ENCODE peak calls at places on chromosomes 12 and 14, in five cellular contexts. K is HFFc6, N is HL-60, G is esophagus squamous epithelium, Q is GM12865. O is an unnamed sample.

GRCh38 chr12:51482808-51483532 is 58.3 kb downstream of the SLC4A8 start:
- DNase-seq in K (no peak), G (no peak), N (no peak), Q (peak; percentile 30), O (no peak)

GRCh38 chr12:112023759-112024396 is 10.7 kb downstream of the ERP29 start:
- DNase-seq in K (no peak), N (no peak), Q (no peak), G (no peak), O (no peak)

GRCh38 chr14:97052001-97052400 is 254.8 kb downstream of the VRK1 start:
- DNase-seq in K (no peak), N (no peak), G (no peak), Q (no peak), O (no peak)

GRCh38 chr12:131116437-131117117 is 162.9 kb downstream of the ADGRD1 start:
- DNase-seq in G (no peak), Q (no peak), N (no peak), K (no peak), O (no peak)

GRCh38 chr14:105326891-105327694 is 12.5 kb downstream of the PACS2 start:
- DNase-seq in N (no peak), Q (no peak), G (no peak), K (no peak), O (no peak)

GRCh38 chr14:20610002-20610765 is 19.0 kb upstream of the RNASE12 start:
- DNase-seq in G (no peak), Q (peak; percentile 85), K (peak; percentile 91), N (peak; percentile 82), O (peak; percentile 69)

GRCh38 chr12:14743061-14743460 is 46.7 kb upstream of the GUCY2C start:
- DNase-seq in G (no peak), N (no peak), Q (no peak), K (no peak), O (no peak)

GRCh38 chr14:39055786-39056474 is 47.1 kb downstream of the SEC23A start:
- DNase-seq in K (no peak), Q (peak; percentile 2), G (no peak), N (peak; percentile 1), O (no peak)

GRCh38 chr12:94534761-94535613 is 75.3 kb upstream of the CEP83 start:
- DNase-seq in N (no peak), K (no peak), Q (no peak), G (no peak), O (no peak)

GRCh38 chr12:56155256-56155845 is 2.8 kb upstream of the MYL6 start:
- DNase-seq in K (no peak), G (no peak), Q (no peak), N (no peak), O (no peak)

GRCh38 chr14:100523536-100524025 is 63.6 kb downstream of the BEGAIN start:
- DNase-seq in G (no peak), Q (no peak), N (no peak), K (no peak), O (no peak)

GRCh38 chr12:125185740-125186470 is 120.7 kb downstream of the AACS start:
- DNase-seq in G (no peak), N (peak; percentile 33), Q (peak; percentile 73), K (peak; percentile 52), O (peak; percentile 69)

GRCh38 chr12:72346331-72346944 is 74.3 kb downstream of the TRHDE start:
- DNase-seq in K (peak; percentile 75), N (peak; percentile 10), Q (peak; percentile 71), G (no peak), O (peak; percentile 67)

GRCh38 chr12:124548854-124549378 is 18.5 kb downstream of the NCOR2 start:
- DNase-seq in N (no peak), K (peak; percentile 46), G (no peak), Q (no peak), O (no peak)

GRCh38 chr14:60067911-60068310 is 23.8 kb upstream of the PCNX4 start:
- DNase-seq in N (no peak), Q (no peak), G (no peak), K (no peak), O (no peak)

GRCh38 chr14:105173145-105173544 is 4.6 kb upstream of the JAG2 start:
- DNase-seq in K (no peak), Q (no peak), N (no peak), G (no peak), O (no peak)

GRCh38 chr14:87993485-87993809 is 465 bp upstream of the GALC start:
- DNase-seq in N (no peak), G (no peak), Q (no peak), K (no peak), O (no peak)

GRCh38 chr14:59438148-59438766 is 26.9 kb downstream of the GPR135 start:
- DNase-seq in G (no peak), N (no peak), K (peak; percentile 69), Q (no peak), O (no peak)

GRCh38 chr14:105043656-105044055 is 21.6 kb downstream of the GPR132 start:
- DNase-seq in Q (no peak), N (no peak), G (no peak), K (no peak), O (no peak)

GRCh38 chr12:63151898-63152700 is 1.1 kb upstream of the AVPR1A start:
- DNase-seq in N (no peak), Q (peak; percentile 49), K (peak; percentile 28), G (no peak), O (peak; percentile 34)

GRCh38 chr14:63952933-63953437 is 100.2 kb downstream of the SYNE2 start:
- DNase-seq in G (no peak), Q (no peak), N (no peak), K (peak; percentile 30), O (no peak)

GRCh38 chr14:32421781-32422180 is 92.7 kb downstream of the AKAP6 start:
- DNase-seq in G (no peak), Q (no peak), N (no peak), K (no peak), O (no peak)

GRCh38 chr14:51328089-51328941 is 88.3 kb downstream of the TMX1 start:
- DNase-seq in G (no peak), N (no peak), Q (peak; percentile 9), K (peak; percentile 30), O (no peak)

GRCh38 chr12:254039-254438 is 8.6 kb downstream of the SLC6A13 start:
- DNase-seq in K (no peak), N (no peak), G (no peak), Q (no peak), O (no peak)

GRCh38 chr12:43636706-43637105 is 84.7 kb upstream of the ADAMTS20 start:
- DNase-seq in G (no peak), N (no peak), Q (no peak), K (no peak), O (no peak)

GRCh38 chr12:12210983-12211382 is 55.9 kb downstream of the LRP6 start:
- DNase-seq in K (no peak), N (no peak), G (no peak), Q (peak; percentile 33), O (no peak)

GRCh38 chr14:94015223-94015622 is 10.9 kb upstream of the OTUB2 start:
- DNase-seq in N (no peak), G (no peak), K (no peak), Q (no peak), O (no peak)
- TF ChIP-seq CTCF in N (no peak), G (no peak), K (peak; percentile 26), Q (no peak), O (no peak)

GRCh38 chr14:68421116-68421515 is 371.8 kb downstream of the ZFP36L1 start:
- DNase-seq in K (no peak), N (no peak), G (no peak), Q (no peak), O (no peak)
- TF ChIP-seq CTCF in K (no peak), N (no peak), G (no peak), Q (no peak), O (no peak)

GRCh38 chr12:101670007-101670671 is 27.3 kb upstream of the CHPT1 start:
- DNase-seq in K (peak; percentile 61), N (peak; percentile 63), G (no peak), Q (peak; percentile 46), O (no peak)
- TF ChIP-seq CTCF in K (peak; percentile 69), N (peak; percentile 86), G (no peak), Q (peak; percentile 50), O (peak; percentile 50)

GRCh38 chr12:6341439-6342139 is at the start of gene TNFRSF1A:
- DNase-seq in Q (peak; percentile 66), N (peak; percentile 88), G (no peak), K (peak; percentile 63), O (peak; percentile 34)
- TF ChIP-seq CTCF in Q (no peak), N (no peak), G (no peak), K (peak; percentile 4), O (no peak)

GRCh38 chr14:48537600-48537999 is 862.2 kb upstream of the MDGA2 start:
- DNase-seq in N (no peak), G (no peak), K (no peak), Q (no peak), O (no peak)

DNA sequence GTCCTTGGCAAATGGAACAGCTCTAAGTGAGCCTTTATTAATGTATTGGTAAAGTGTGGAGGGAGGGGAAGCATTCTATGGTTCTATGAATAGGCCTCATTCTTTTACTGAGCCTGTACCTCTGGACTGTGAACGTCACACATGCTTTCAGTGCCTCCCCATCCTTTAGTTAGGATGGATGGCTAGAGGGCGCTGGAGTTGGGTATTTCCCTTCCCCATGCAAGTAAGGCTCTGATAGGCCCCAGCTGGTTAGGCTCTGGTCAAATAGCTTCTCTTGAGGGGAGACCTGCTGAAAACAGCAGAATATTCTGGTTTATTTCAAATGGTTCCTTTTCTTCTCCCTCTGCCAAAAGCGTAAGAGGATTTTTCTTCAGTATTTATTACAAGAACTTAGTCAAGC is 860.9 kb upstream of the MDGA2 start:
- DNase-seq in G (no peak), K (no peak), N (no peak), Q (no peak), O (no peak)
- TF ChIP-seq CTCF in G (no peak), K (no peak), N (no peak), Q (no peak), O (no peak)

DNA sequence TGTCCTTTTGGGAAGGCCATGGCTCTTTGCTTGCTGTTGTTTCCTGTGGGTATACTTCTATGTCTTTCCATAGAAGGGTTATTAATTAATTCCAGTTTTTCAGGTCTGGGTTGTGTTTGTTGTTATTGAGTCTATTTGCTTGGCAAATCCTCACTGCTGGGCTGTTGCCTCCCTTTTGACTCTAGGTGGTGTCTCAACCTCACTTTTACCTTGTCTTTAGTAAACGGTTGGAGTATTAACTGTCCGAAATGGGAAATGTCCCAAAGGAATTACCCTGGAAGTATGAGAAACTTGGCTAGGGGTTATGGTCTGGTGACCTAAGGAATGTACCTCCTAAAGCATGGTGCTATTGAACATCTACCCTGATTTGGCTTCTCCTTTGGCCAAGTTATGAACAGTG is 16.7 kb downstream of the PRH1 start:
- DNase-seq in Q (no peak), N (no peak), G (no peak), K (no peak), O (no peak)
- TF ChIP-seq CTCF in Q (no peak), N (no peak), G (no peak), K (no peak), O (peak; percentile 23)

O was measured in progenitor cell of endocrine pancreas.